ENCODE peak calls at places on chromosomes 16 and 17, in ten cellular contexts. D is colonic mucosa, L is Peyer's patch, V is HCT116, A is cardiac muscle cell, Z is heart right ventricle, M is brain microvascular endothelial cell, C is ovary, O is GM23338, E is esophagus squamous epithelium. K is an unnamed sample.

GRCh38 chr17:34151081-34151480 is 104.0 kb upstream of the CCL2 start:
- DNase-seq in D (no peak), L (no peak), V (no peak), A (no peak), Z (no peak), M (no peak), C (no peak), O (peak), E (no peak), K (no peak)

GRCh38 chr17:27323538-27324212 is 29.8 kb downstream of the WSB1 start:
- DNase-seq in D (peak), L (peak), V (no peak), A (peak), Z (peak), M (peak), C (peak), O (peak), E (no peak), K (no peak)

GRCh38 chr16:24975428-24975889 is 39.7 kb downstream of the ARHGAP17 start:
- DNase-seq in D (no peak), L (no peak), V (no peak), A (peak), Z (no peak), M (no peak), C (no peak), O (no peak), E (no peak), K (no peak)

GRCh38 chr16:23504076-23504452 is 6.2 kb downstream of the GGA2 start:
- DNase-seq in D (no peak), L (no peak), V (no peak), A (peak), Z (no peak), M (peak), C (no peak), O (no peak), E (no peak), K (no peak)

GRCh38 chr16:9275816-9276354 is 184.4 kb downstream of the HAPSTR1 start:
- DNase-seq in D (no peak), L (no peak), V (no peak), A (no peak), Z (no peak), M (no peak), C (no peak), O (no peak), E (no peak), K (no peak)

GRCh38 chr17:77465358-77466041 is 324.7 kb downstream of the SEC14L1 start:
- DNase-seq in D (peak), L (no peak), V (no peak), A (peak), Z (peak), M (peak), C (no peak), O (peak), E (peak), K (no peak)

GRCh38 chr16:28915181-28915580 is 9.9 kb downstream of the RABEP2 start:
- DNase-seq in D (no peak), L (no peak), V (no peak), A (peak), Z (no peak), M (peak), C (no peak), O (no peak), E (no peak), K (peak)

GRCh38 chr17:7842380-7842949 is 8.4 kb downstream of the KDM6B start:
- DNase-seq in D (peak), L (no peak), V (no peak), A (peak), Z (peak), M (peak), C (peak), O (no peak), E (no peak), K (no peak)

GRCh38 chr17:81465912-81466311 is 46.7 kb downstream of the ACTG1 start:
- DNase-seq in D (no peak), L (no peak), V (no peak), A (no peak), Z (no peak), M (no peak), C (no peak), O (no peak), E (no peak), K (no peak)

GRCh38 chr16:51839697-51840462 is 688.8 kb upstream of the SALL1 start:
- DNase-seq in D (no peak), L (no peak), V (no peak), A (no peak), Z (no peak), M (no peak), C (no peak), O (peak), E (no peak), K (no peak)

GRCh38 chr16:54231336-54231735 is 55.3 kb downstream of the IRX3 start:
- DNase-seq in D (no peak), L (no peak), V (no peak), A (no peak), Z (no peak), M (no peak), C (no peak), O (no peak), E (no peak), K (no peak)

GRCh38 chr17:7220593-7221280 is 999 bp downstream of the ACADVL start:
- DNase-seq in D (peak), L (peak), V (no peak), A (peak), Z (no peak), M (peak), C (peak), O (peak), E (no peak), K (no peak)

GRCh38 chr17:61389670-61390478 is 9.8 kb upstream of the TBX2 start:
- DNase-seq in D (no peak), L (no peak), V (no peak), A (peak), Z (peak), M (no peak), C (peak), O (peak), E (no peak), K (no peak)

GRCh38 chr16:46620265-46621005 is 744 bp downstream of the SHCBP1 start:
- DNase-seq in D (peak), L (no peak), V (no peak), A (peak), Z (no peak), M (peak), C (no peak), O (no peak), E (no peak), K (no peak)

GRCh38 chr17:27976331-27976730 is 66.1 kb upstream of the NLK start:
- DNase-seq in D (no peak), L (no peak), V (no peak), A (no peak), Z (no peak), M (peak), C (no peak), O (no peak), E (no peak), K (no peak)

GRCh38 chr17:49021095-49021767 is 24.0 kb downstream of the IGF2BP1 start:
- DNase-seq in D (no peak), L (no peak), V (no peak), A (peak), Z (no peak), M (peak), C (no peak), O (peak), E (no peak), K (peak)

GRCh38 chr17:78375401-78376079 is 2.9 kb upstream of the PGS1 start:
- DNase-seq in D (peak), L (no peak), V (no peak), A (peak), Z (peak), M (peak), C (no peak), O (no peak), E (no peak), K (no peak)

GRCh38 chr17:76515291-76515949 is 14.2 kb upstream of the RHBDF2 start:
- DNase-seq in D (peak), L (no peak), V (no peak), A (peak), Z (peak), M (peak), C (no peak), O (no peak), E (no peak), K (peak)

GRCh38 chr17:61986898-61987297 is 59.1 kb upstream of the INTS2 start:
- DNase-seq in D (no peak), L (no peak), V (no peak), A (no peak), Z (no peak), M (no peak), C (no peak), O (no peak), E (no peak), K (no peak)

GRCh38 chr16:65572156-65572555 is 450.3 kb upstream of the CDH11 start:
- DNase-seq in D (no peak), L (no peak), V (no peak), A (peak), Z (no peak), M (peak), C (no peak), O (no peak), E (no peak), K (peak)

GRCh38 chr17:48542114-48542955 is 2.6 kb downstream of the HOXB2 start:
- DNase-seq in D (no peak), L (no peak), V (no peak), A (peak), Z (peak), M (no peak), C (no peak), O (peak), E (no peak), K (no peak)

GRCh38 chr17:29588561-29589411 is 662 bp downstream of the GIT1 start:
- DNase-seq in D (peak), L (peak), V (no peak), A (peak), Z (peak), M (no peak), C (peak), O (peak), E (no peak), K (no peak)

GRCh38 chr16:13012591-13012990 is 111.2 kb downstream of the SHISA9 start:
- DNase-seq in D (no peak), L (no peak), V (no peak), A (no peak), Z (no peak), M (no peak), C (no peak), O (peak), E (no peak), K (no peak)

GRCh38 chr17:74426551-74427047 is 5.3 kb upstream of the GPRC5C start:
- DNase-seq in D (no peak), L (no peak), V (no peak), A (peak), Z (no peak), M (no peak), C (peak), O (peak), E (no peak), K (no peak)

GRCh38 chr17:28170771-28171170 is 128.3 kb downstream of the NLK start:
- DNase-seq in D (no peak), L (no peak), V (no peak), A (no peak), Z (no peak), M (no peak), C (no peak), O (no peak), E (no peak), K (no peak)

GRCh38 chr17:7043544-7044268 is at the start of gene SLC16A11:
- DNase-seq in D (peak), L (peak), V (no peak), A (peak), Z (peak), M (no peak), C (peak), O (peak), E (no peak), K (no peak)

GRCh38 chr16:75304521-75305363 is 53.3 kb upstream of the BCAR1 start:
- DNase-seq in D (peak), L (peak), V (peak), A (peak), Z (peak), M (peak), C (peak), O (no peak), E (no peak), K (peak)

GRCh38 chr17:1304962-1305361 is 25.5 kb downstream of the TRARG1 start:
- DNase-seq in D (no peak), L (no peak), V (no peak), A (no peak), Z (no peak), M (no peak), C (no peak), O (no peak), E (no peak), K (no peak)

GRCh38 chr17:70067104-70067503 is 7.9 kb upstream of the KCNJ16 start:
- DNase-seq in D (no peak), L (no peak), V (no peak), A (no peak), Z (no peak), M (no peak), C (no peak), O (no peak), E (no peak), K (no peak)

GRCh38 chr16:77564791-77565390 is 130.1 kb upstream of the ADAMTS18 start:
- DNase-seq in D (no peak), L (no peak), V (no peak), A (peak), Z (no peak), M (peak), C (no peak), O (no peak), E (no peak), K (no peak)

GRCh38 chr16:81786321-81786720 is 7.2 kb downstream of the PLCG2 start:
- DNase-seq in D (no peak), L (no peak), V (no peak), A (no peak), Z (no peak), M (peak), C (no peak), O (peak), E (no peak), K (peak)

DNA sequence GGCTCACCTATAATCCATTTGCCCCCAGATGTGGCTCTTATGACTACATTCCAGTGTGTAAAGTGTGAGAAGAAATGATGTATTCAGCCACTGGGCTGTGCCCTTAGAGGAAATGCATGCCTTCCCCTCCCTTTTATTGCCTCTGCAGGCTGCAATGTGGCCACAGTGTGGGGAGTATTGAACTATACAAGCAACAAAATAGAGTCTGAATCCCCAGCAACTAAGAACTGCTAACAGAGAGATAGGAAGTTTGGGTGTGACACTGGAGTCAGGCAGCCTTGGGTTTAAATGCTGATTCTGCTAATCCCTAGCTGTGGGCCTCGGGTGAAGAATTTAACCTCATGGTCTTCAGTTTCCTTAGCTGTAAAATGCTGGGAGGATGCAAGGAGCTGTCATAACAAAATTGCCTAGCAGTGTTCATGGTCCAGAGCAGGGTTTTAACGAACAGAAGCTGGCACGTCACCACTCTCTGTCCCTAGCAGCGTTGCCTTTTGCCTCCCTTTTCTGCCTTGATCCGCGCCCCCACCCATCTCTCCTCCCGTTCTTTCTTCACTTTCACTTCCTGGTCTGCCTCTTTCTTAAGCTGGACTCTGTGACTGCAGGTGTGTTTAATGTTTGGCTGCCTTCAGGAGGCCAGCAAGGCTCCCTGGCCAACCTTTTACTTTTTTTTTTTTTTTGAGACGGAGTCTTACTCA is 50.4 kb downstream of the KPNA2 start:
- DNase-seq in D (peak), L (peak), V (no peak), A (no peak), Z (no peak), M (no peak), C (no peak), O (peak), E (no peak), K (no peak)
- H3K4me3 ChIP-seq in D (no peak), L (no peak), V (no peak), A (no peak), Z (no peak), M (no peak), C (no peak), O (no peak), E (no peak), K (no peak)

DNA sequence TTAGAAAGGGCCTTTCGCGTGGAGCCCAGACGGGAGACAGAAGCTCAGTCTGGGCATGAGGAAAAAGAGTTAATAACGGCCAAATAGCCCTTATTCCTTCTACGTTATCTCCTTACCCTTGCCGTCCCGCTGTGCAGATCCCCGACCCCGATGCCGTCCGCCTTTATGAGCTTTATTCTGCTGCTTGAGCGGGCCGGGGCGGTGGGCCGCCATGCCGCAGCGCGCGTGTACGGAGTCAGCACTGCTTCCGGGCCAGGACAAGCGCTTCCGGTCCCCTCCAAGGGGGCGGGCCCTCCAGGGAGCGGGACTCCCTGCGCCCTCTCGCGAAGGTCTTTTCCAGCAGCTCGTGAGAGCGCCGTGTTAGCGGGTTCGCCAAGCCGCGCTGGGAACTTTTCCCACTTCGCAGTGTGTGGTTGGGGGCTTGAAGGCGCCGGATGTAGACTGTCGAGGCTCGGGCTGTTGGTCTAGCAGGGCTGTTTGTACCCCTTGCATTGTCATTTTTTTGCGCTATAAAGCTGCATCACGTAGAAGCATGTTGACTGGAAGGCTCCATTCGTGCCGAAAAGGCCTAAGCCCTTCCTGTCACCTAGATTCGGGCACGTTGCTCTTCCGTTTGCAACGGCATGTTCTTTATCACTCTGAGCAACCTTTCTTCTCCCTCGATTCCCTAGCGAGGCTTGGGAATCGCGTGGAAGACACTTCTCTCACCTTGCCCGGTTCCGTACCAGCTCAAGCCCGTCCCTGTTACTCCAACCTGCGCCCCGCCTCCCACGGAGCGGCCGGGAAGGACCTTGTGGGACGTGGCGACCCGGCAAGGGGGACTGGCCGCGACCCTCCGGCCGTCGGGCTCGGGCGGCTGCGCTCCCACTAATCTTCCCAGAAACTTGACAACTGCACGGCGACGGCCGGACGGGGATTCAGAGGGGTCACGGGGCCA is at the start of gene TSR1:
- DNase-seq in D (peak), L (peak), V (peak), A (peak), Z (peak), M (peak), C (peak), O (peak), E (peak), K (peak)
- TF ChIP-seq CTCF in D (no peak), L (peak), V (no peak), A (peak), Z (peak), M (peak), C (no peak), O (peak), E (no peak), K (peak)

DNA sequence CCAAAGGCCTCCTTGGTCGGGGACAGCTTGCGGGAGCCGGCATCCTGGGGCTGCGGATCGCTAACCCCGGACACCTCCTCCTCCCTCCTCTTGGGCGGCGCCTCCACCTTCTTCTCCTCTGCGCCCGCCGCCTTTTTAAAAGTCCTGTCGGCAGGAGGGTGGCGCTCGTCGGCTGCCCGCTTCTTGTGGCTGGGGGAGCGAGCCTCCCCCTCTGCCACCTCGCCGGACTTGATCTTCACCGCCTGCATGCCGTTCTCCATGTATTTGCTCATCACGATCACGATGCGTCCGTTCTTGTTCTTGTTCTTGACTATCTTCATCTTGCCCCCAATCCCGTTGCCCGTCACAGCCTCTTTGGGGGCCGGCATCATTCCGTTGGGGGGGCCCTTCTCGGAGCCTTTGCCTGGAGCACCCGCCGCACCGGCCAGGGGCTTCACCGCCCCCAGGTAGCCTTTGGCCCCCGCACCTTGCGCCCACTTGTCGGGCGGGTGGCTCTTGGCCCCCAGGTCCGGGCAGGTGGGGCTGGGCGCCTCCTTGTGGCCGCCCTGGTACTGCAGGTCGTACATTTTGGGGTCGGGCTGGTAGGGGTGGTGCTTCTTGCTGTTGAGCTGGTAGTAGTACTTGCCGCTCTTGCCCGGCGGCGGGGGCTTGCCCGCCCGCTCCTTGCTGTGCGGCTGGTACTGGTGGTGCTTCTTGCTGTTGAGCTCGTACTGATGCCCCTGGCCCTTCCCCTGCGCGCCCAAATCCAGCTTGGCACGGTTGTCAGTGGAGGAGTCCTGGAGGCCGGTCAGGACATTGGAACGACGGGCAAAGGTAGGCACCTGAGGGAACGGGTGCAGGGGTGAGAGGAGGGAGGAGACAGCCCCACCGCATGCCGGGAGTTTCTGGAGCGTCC is 4.4 kb downstream of the CBX4 start:
- DNase-seq in D (peak), L (no peak), V (no peak), A (peak), Z (peak), M (no peak), C (peak), O (peak), E (no peak), K (no peak)
- H3K4me3 ChIP-seq in D (no peak), L (no peak), V (no peak), A (no peak), Z (no peak), M (no peak), C (no peak), O (peak), E (no peak), K (no peak)

DNA sequence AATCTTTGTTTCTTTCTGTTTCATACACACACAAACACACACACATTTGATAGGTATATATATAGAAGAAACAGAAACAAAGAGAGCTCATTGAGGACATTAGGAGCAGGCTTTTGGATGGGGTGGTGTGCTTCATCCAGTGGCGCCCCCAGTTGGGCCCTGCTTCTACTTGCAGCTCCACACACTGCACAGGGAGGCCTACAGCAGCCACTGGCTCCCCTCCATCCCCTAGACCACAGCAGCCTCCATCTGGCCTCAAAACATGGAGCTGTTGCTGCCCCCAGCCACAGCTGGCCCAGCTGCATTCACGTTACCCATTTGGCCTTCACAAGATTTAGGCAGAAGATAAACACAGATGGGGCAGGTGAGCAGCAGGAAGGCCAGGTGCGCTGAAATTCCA is 33.1 kb upstream of the NF1 start:
- DNase-seq in D (no peak), L (no peak), V (no peak), A (no peak), Z (no peak), M (no peak), C (no peak), O (peak), E (no peak), K (no peak)
- TF ChIP-seq CTCF in D (no peak), L (no peak), V (peak), A (no peak), Z (no peak), M (peak), C (no peak), O (peak), E (no peak), K (no peak)

GRCh38 chr17:40828454-40829039 is 6.1 kb upstream of the KRT10 start:
- DNase-seq in D (no peak), L (no peak), V (no peak), A (no peak), Z (no peak), M (no peak), C (no peak), O (no peak), E (no peak), K (no peak)
- H3K4me3 ChIP-seq in D (no peak), L (no peak), V (no peak), A (no peak), Z (no peak), M (no peak), C (no peak), O (no peak), E (no peak), K (no peak)